ENCODE peak calls at places on chromosomes 16 and 17, in five cellular contexts. W is Peyer's patch, X is right lobe of liver, S is tibial nerve, J is H1. L is an unnamed sample.

GRCh38 chr16:85673529-85674417 is 15.0 kb downstream of the GINS2 start:
- DNase-seq in W (no peak), X (peak), S (no peak), J (no peak), L (no peak)

GRCh38 chr17:42027961-42028790 is 8.3 kb downstream of the NKIRAS2 start:
- DNase-seq in J (no peak), X (no peak), S (no peak), W (no peak), L (no peak)

GRCh38 chr16:67517178-67517492 is 11.5 kb upstream of the RIPOR1 start:
- DNase-seq in W (no peak), X (no peak), J (no peak), S (no peak), L (no peak)

GRCh38 chr17:66945451-66945850 is 19.1 kb upstream of the CACNG4 start:
- DNase-seq in W (no peak), S (no peak), X (no peak), J (no peak), L (no peak)

GRCh38 chr17:888998-889401 is 90.6 kb downstream of the NXN start:
- DNase-seq in X (no peak), J (no peak), W (no peak), S (no peak), L (no peak)

GRCh38 chr17:31843382-31843780 is 15.7 kb downstream of the COPRS start:
- DNase-seq in W (no peak), J (no peak), S (no peak), X (no peak), L (no peak)

GRCh38 chr16:85542548-85542927 is 70.6 kb upstream of the GSE1 start:
- DNase-seq in J (no peak), W (no peak), S (no peak), X (no peak), L (no peak)

GRCh38 chr17:77371888-77372443 is 231.2 kb downstream of the SEC14L1 start:
- DNase-seq in X (no peak), S (no peak), W (no peak), J (no peak), L (no peak)

GRCh38 chr17:60107526-60108257 is 29.0 kb upstream of the HEATR6 start:
- DNase-seq in X (no peak), S (no peak), W (no peak), J (no peak), L (no peak)

GRCh38 chr17:9026741-9027140 is 5.4 kb downstream of the NTN1 start:
- DNase-seq in W (no peak), J (no peak), X (no peak), S (no peak), L (no peak)

GRCh38 chr17:46758614-46759013 is 59.9 kb downstream of the WNT3 start:
- DNase-seq in W (no peak), S (no peak), J (no peak), X (no peak), L (no peak)

GRCh38 chr17:31674717-31675349 is 184.2 kb downstream of the COPRS start:
- DNase-seq in S (no peak), J (no peak), X (no peak), W (no peak), L (no peak)

GRCh38 chr17:419073-419735 is 66.6 kb upstream of the RPH3AL start:
- DNase-seq in X (no peak), J (no peak), W (peak), S (no peak), L (no peak)

GRCh38 chr16:4140652-4141051 is 24.4 kb upstream of the ADCY9 start:
- DNase-seq in W (no peak), X (no peak), J (no peak), S (no peak), L (no peak)

GRCh38 chr17:7704601-7705268 is at the start of gene EFNB3:
- DNase-seq in W (no peak), S (no peak), J (no peak), X (no peak), L (no peak)

GRCh38 chr16:83002351-83003334 is 375.9 kb downstream of the CDH13 start:
- DNase-seq in W (no peak), S (no peak), J (no peak), X (no peak), L (no peak)

GRCh38 chr17:49707608-49708514 is at the start of gene SLC35B1:
- DNase-seq in S (peak), X (peak), J (peak), W (peak), L (peak)
- TF ChIP-seq POLR2A in S (no peak), X (peak), J (peak), W (peak), L (peak)

DNA sequence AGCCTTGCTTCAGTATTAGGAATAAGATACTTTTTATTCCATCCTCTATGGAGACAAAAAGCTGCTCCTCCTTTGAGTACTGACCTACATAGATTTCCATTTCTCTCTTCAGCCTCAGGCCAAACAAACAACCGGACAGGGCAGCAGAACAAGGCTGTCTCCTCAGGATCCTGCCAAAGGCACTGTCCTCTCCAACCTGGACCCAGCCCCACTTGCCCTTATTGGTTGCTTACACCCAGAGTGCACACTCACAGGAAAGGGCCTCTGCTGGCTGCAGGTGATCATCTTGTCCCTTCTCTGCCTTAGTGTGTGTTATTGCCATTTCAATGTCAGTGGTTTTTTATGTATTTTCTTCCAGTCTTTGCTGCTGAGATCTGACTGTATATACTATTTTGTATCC is 26.6 kb downstream of the LIG3 start:
- DNase-seq in W (no peak), X (no peak), S (no peak), J (no peak), L (no peak)
- TF ChIP-seq POLR2A in W (no peak), X (no peak), S (no peak), J (no peak), L (no peak)

GRCh38 chr17:50347087-50347893 is 1.4 kb downstream of the XYLT2 start:
- DNase-seq in W (peak), S (no peak), X (no peak), J (no peak), L (no peak)

GRCh38 chr17:50344712-50345380 is 1.1 kb upstream of the XYLT2 start:
- DNase-seq in J (no peak), S (no peak), W (peak), X (no peak), L (no peak)

GRCh38 chr17:50347894-50348291 is 2.0 kb downstream of the XYLT2 start:
- DNase-seq in X (no peak), J (no peak), S (no peak), W (no peak), L (no peak)

GRCh38 chr17:50345443-50346312 is at the start of gene XYLT2:
- DNase-seq in J (no peak), X (peak), S (peak), W (peak), L (peak)

GRCh38 chr17:50346313-50347086 is 574 bp downstream of the XYLT2 start:
- DNase-seq in W (peak), X (no peak), J (no peak), S (no peak), L (peak)
- TF ChIP-seq POLR2A in W (no peak), X (no peak), J (no peak), S (no peak), L (no peak)

GRCh38 chr16:1460602-1461138 is 14.2 kb downstream of the CLCN7 start:
- DNase-seq in W (no peak), J (no peak), X (peak), S (no peak), L (no peak)
- TF ChIP-seq POLR2A in W (no peak), J (no peak), X (no peak), S (no peak), L (no peak)